ENCODE peak calls at places on chromosomes 11 and 22, in five cellular contexts. One of them, this sample, is unnamed.

GRCh38 chr22:41725510-41726110 is 26.3 kb downstream of the MEI1 start:
- DNase-seq in sigmoid colon: no peak
- DNase-seq in tibial artery: no peak
- DNase-seq in mammary epithelial cell: no peak
- DNase-seq in naive thymus-derived CD4-positive, alpha-beta T cell: no peak
- DNase-seq in this sample: no peak

GRCh38 chr22:32326647-32327046 is 31.0 kb upstream of the RFPL3 start:
- DNase-seq in sigmoid colon: no peak
- DNase-seq in tibial artery: no peak
- DNase-seq in mammary epithelial cell: no peak
- DNase-seq in naive thymus-derived CD4-positive, alpha-beta T cell: no peak
- DNase-seq in this sample: no peak

GRCh38 chr22:23556026-23556620 is 24.0 kb downstream of the IGLL1 start:
- DNase-seq in sigmoid colon: peak; percentile 47
- DNase-seq in tibial artery: no peak
- DNase-seq in mammary epithelial cell: no peak
- DNase-seq in naive thymus-derived CD4-positive, alpha-beta T cell: no peak
- DNase-seq in this sample: peak; percentile 25

GRCh38 chr11:16381177-16381576 is 24.8 kb upstream of the SOX6 start:
- DNase-seq in sigmoid colon: no peak
- DNase-seq in tibial artery: no peak
- DNase-seq in mammary epithelial cell: no peak
- DNase-seq in naive thymus-derived CD4-positive, alpha-beta T cell: no peak
- DNase-seq in this sample: no peak

GRCh38 chr22:43889366-43890253 is 2.2 kb downstream of the PNPLA5 start:
- DNase-seq in sigmoid colon: peak; percentile 39
- DNase-seq in tibial artery: no peak
- DNase-seq in mammary epithelial cell: peak; percentile 21
- DNase-seq in naive thymus-derived CD4-positive, alpha-beta T cell: no peak
- DNase-seq in this sample: no peak

GRCh38 chr11:78299000-78299712 is 110.4 kb downstream of the USP35 start:
- DNase-seq in sigmoid colon: no peak
- DNase-seq in tibial artery: no peak
- DNase-seq in mammary epithelial cell: no peak
- DNase-seq in naive thymus-derived CD4-positive, alpha-beta T cell: no peak
- DNase-seq in this sample: no peak

GRCh38 chr11:43853766-43854165 is 26.9 kb upstream of the ALKBH3 start:
- DNase-seq in sigmoid colon: no peak
- DNase-seq in tibial artery: no peak
- DNase-seq in mammary epithelial cell: peak; percentile 76
- DNase-seq in naive thymus-derived CD4-positive, alpha-beta T cell: no peak
- DNase-seq in this sample: no peak

GRCh38 chr11:16987205-16987568 is 27.0 kb downstream of the PLEKHA7 start:
- DNase-seq in sigmoid colon: no peak
- DNase-seq in tibial artery: no peak
- DNase-seq in mammary epithelial cell: no peak
- DNase-seq in naive thymus-derived CD4-positive, alpha-beta T cell: no peak
- DNase-seq in this sample: no peak

GRCh38 chr11:118438314-118438931 is 2.1 kb downstream of the KMT2A start:
- DNase-seq in sigmoid colon: peak; percentile 72
- DNase-seq in tibial artery: peak; percentile 76
- DNase-seq in mammary epithelial cell: peak; percentile 70
- DNase-seq in naive thymus-derived CD4-positive, alpha-beta T cell: peak; percentile 44
- DNase-seq in this sample: no peak

GRCh38 chr11:18368236-18368635 is 26.1 kb upstream of the LDHA start:
- DNase-seq in sigmoid colon: no peak
- DNase-seq in tibial artery: no peak
- DNase-seq in mammary epithelial cell: peak; percentile 58
- DNase-seq in naive thymus-derived CD4-positive, alpha-beta T cell: no peak
- DNase-seq in this sample: no peak

GRCh38 chr11:34798985-34799384 is 117.2 kb downstream of the APIP start:
- DNase-seq in sigmoid colon: no peak
- DNase-seq in tibial artery: no peak
- DNase-seq in mammary epithelial cell: no peak
- DNase-seq in naive thymus-derived CD4-positive, alpha-beta T cell: no peak
- DNase-seq in this sample: no peak

GRCh38 chr11:108239076-108239475 is 16.2 kb downstream of the ATM start:
- DNase-seq in sigmoid colon: no peak
- DNase-seq in tibial artery: no peak
- DNase-seq in mammary epithelial cell: no peak
- DNase-seq in naive thymus-derived CD4-positive, alpha-beta T cell: no peak
- DNase-seq in this sample: no peak

GRCh38 chr11:61362542-61362875 is 335 bp downstream of the TMEM138 start:
- DNase-seq in sigmoid colon: no peak
- DNase-seq in tibial artery: no peak
- DNase-seq in mammary epithelial cell: no peak
- DNase-seq in naive thymus-derived CD4-positive, alpha-beta T cell: no peak
- DNase-seq in this sample: no peak

GRCh38 chr11:101346591-101346990 is 217.0 kb upstream of the PGR start:
- DNase-seq in sigmoid colon: no peak
- DNase-seq in tibial artery: no peak
- DNase-seq in mammary epithelial cell: peak; percentile 20
- DNase-seq in naive thymus-derived CD4-positive, alpha-beta T cell: no peak
- DNase-seq in this sample: no peak

GRCh38 chr11:134027671-134028070 is 41.2 kb upstream of the JAM3 start:
- DNase-seq in sigmoid colon: no peak
- DNase-seq in tibial artery: no peak
- DNase-seq in mammary epithelial cell: no peak
- DNase-seq in naive thymus-derived CD4-positive, alpha-beta T cell: no peak
- DNase-seq in this sample: no peak

GRCh38 chr11:73230931-73231330 is 12.8 kb downstream of the P2RY2 start:
- DNase-seq in sigmoid colon: peak; percentile 43
- DNase-seq in tibial artery: no peak
- DNase-seq in mammary epithelial cell: no peak
- DNase-seq in naive thymus-derived CD4-positive, alpha-beta T cell: no peak
- DNase-seq in this sample: peak; percentile 29

GRCh38 chr22:30694171-30694637 is 470 bp upstream of the OSBP2 start:
- DNase-seq in sigmoid colon: peak; percentile 74
- DNase-seq in tibial artery: no peak
- DNase-seq in mammary epithelial cell: peak; percentile 21
- DNase-seq in naive thymus-derived CD4-positive, alpha-beta T cell: peak; percentile 62
- DNase-seq in this sample: peak; percentile 72

GRCh38 chr11:122007611-122008071 is 108.4 kb downstream of the BLID start:
- DNase-seq in sigmoid colon: peak; percentile 79
- DNase-seq in tibial artery: peak; percentile 54
- DNase-seq in mammary epithelial cell: no peak
- DNase-seq in naive thymus-derived CD4-positive, alpha-beta T cell: no peak
- DNase-seq in this sample: no peak

GRCh38 chr11:36333897-36334296 is 37.8 kb downstream of the PRR5L start:
- DNase-seq in sigmoid colon: no peak
- DNase-seq in tibial artery: no peak
- DNase-seq in mammary epithelial cell: peak; percentile 33
- DNase-seq in naive thymus-derived CD4-positive, alpha-beta T cell: no peak
- DNase-seq in this sample: no peak

GRCh38 chr11:134358853-134359490 is 27.2 kb downstream of the GLB1L2 start:
- DNase-seq in sigmoid colon: peak; percentile 51
- DNase-seq in tibial artery: no peak
- DNase-seq in mammary epithelial cell: no peak
- DNase-seq in naive thymus-derived CD4-positive, alpha-beta T cell: no peak
- DNase-seq in this sample: no peak

GRCh38 chr11:101436511-101437142 is 147.2 kb downstream of the TRPC6 start:
- DNase-seq in sigmoid colon: no peak
- DNase-seq in tibial artery: no peak
- DNase-seq in mammary epithelial cell: peak; percentile 14
- DNase-seq in naive thymus-derived CD4-positive, alpha-beta T cell: no peak
- DNase-seq in this sample: no peak

GRCh38 chr11:284081-285020 is 4.6 kb upstream of the PGGHG start:
- DNase-seq in sigmoid colon: peak; percentile 57
- DNase-seq in tibial artery: no peak
- DNase-seq in mammary epithelial cell: no peak
- DNase-seq in naive thymus-derived CD4-positive, alpha-beta T cell: peak; percentile 20
- DNase-seq in this sample: no peak

GRCh38 chr22:46062971-46063631 is 86.1 kb upstream of the WNT7B start:
- DNase-seq in sigmoid colon: peak; percentile 57
- DNase-seq in tibial artery: peak; percentile 20
- DNase-seq in mammary epithelial cell: peak; percentile 47
- DNase-seq in naive thymus-derived CD4-positive, alpha-beta T cell: no peak
- DNase-seq in this sample: peak; percentile 12

GRCh38 chr22:19598054-19598855 is 74.0 kb upstream of the CLDN5 start:
- DNase-seq in sigmoid colon: no peak
- DNase-seq in tibial artery: no peak
- DNase-seq in mammary epithelial cell: peak; percentile 55
- DNase-seq in naive thymus-derived CD4-positive, alpha-beta T cell: no peak
- DNase-seq in this sample: peak; percentile 87

GRCh38 chr11:48169706-48170105 is 46.9 kb upstream of the OR4B1 start:
- DNase-seq in sigmoid colon: no peak
- DNase-seq in tibial artery: no peak
- DNase-seq in mammary epithelial cell: no peak
- DNase-seq in naive thymus-derived CD4-positive, alpha-beta T cell: no peak
- DNase-seq in this sample: no peak

GRCh38 chr22:46849951-46850350 is 87.5 kb downstream of the TBC1D22A start:
- DNase-seq in sigmoid colon: no peak
- DNase-seq in tibial artery: no peak
- DNase-seq in mammary epithelial cell: no peak
- DNase-seq in naive thymus-derived CD4-positive, alpha-beta T cell: no peak
- DNase-seq in this sample: no peak

GRCh38 chr11:120400564-120401364 is 64.6 kb downstream of the ARHGEF12 start:
- DNase-seq in sigmoid colon: no peak
- DNase-seq in tibial artery: peak; percentile 37
- DNase-seq in mammary epithelial cell: peak; percentile 97
- DNase-seq in naive thymus-derived CD4-positive, alpha-beta T cell: no peak
- DNase-seq in this sample: no peak

GRCh38 chr11:16000065-16000464 is 356.3 kb downstream of the SOX6 start:
- DNase-seq in sigmoid colon: no peak
- DNase-seq in tibial artery: no peak
- DNase-seq in mammary epithelial cell: peak; percentile 51
- DNase-seq in naive thymus-derived CD4-positive, alpha-beta T cell: no peak
- DNase-seq in this sample: no peak

GRCh38 chr11:34773826-34774225 is 142.4 kb downstream of the APIP start:
- DNase-seq in sigmoid colon: no peak
- DNase-seq in tibial artery: no peak
- DNase-seq in mammary epithelial cell: no peak
- DNase-seq in naive thymus-derived CD4-positive, alpha-beta T cell: no peak
- DNase-seq in this sample: no peak

GRCh38 chr11:1029051-1029450 is 7.5 kb downstream of the MUC6 start:
- DNase-seq in sigmoid colon: no peak
- DNase-seq in tibial artery: no peak
- DNase-seq in mammary epithelial cell: no peak
- DNase-seq in naive thymus-derived CD4-positive, alpha-beta T cell: no peak
- DNase-seq in this sample: no peak

GRCh38 chr11:112902411-112903011 is 58.7 kb upstream of the NCAM1 start:
- DNase-seq in sigmoid colon: no peak
- DNase-seq in tibial artery: no peak
- DNase-seq in mammary epithelial cell: no peak
- DNase-seq in naive thymus-derived CD4-positive, alpha-beta T cell: no peak
- DNase-seq in this sample: no peak

GRCh38 chr22:31098633-31099110 is 8.7 kb downstream of the SELENOM start:
- DNase-seq in sigmoid colon: peak; percentile 92
- DNase-seq in tibial artery: no peak
- DNase-seq in mammary epithelial cell: no peak
- DNase-seq in naive thymus-derived CD4-positive, alpha-beta T cell: no peak
- DNase-seq in this sample: no peak

GRCh38 chr11:7449196-7449840 is 36.0 kb upstream of the OLFML1 start:
- DNase-seq in sigmoid colon: no peak
- DNase-seq in tibial artery: no peak
- DNase-seq in mammary epithelial cell: no peak
- DNase-seq in naive thymus-derived CD4-positive, alpha-beta T cell: no peak
- DNase-seq in this sample: no peak

GRCh38 chr22:37633693-37634504 is 5.6 kb upstream of the SH3BP1 start:
- DNase-seq in sigmoid colon: peak; percentile 95
- DNase-seq in tibial artery: peak; percentile 84
- DNase-seq in mammary epithelial cell: no peak
- DNase-seq in naive thymus-derived CD4-positive, alpha-beta T cell: peak; percentile 68
- DNase-seq in this sample: peak; percentile 88
- H3K4me3 ChIP-seq in sigmoid colon: peak overlapping the region; percentile 20
- H3K4me3 ChIP-seq in tibial artery: peak overlapping the region; percentile 34
- H3K4me3 ChIP-seq in mammary epithelial cell: no peak overlapping the region
- H3K4me3 ChIP-seq in naive thymus-derived CD4-positive, alpha-beta T cell: peak overlapping the region; percentile 53
- H3K4me3 ChIP-seq in this sample: no peak overlapping the region

DNA sequence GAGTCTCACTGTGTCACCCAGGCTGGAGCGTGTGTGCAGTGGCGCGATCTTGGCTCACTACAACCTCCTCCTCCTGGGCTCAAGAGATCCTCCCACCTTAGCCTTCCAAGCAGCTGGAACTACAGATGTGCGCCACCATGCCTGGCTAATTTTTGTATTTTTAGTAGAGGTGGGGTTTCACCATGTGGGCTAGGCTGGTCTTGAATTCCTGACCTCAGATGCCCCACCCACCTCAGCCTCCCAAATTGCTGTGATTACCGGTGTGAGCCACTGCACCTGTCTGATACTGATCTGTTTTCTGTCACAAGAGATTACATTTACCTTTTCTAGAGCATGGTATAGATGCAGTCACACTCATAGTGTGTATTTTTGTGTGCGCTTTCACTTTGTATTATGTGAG is 11.6 kb downstream of the ATG13 start:
- DNase-seq in sigmoid colon: no peak
- DNase-seq in tibial artery: no peak
- DNase-seq in mammary epithelial cell: no peak
- DNase-seq in naive thymus-derived CD4-positive, alpha-beta T cell: no peak
- DNase-seq in this sample: no peak
- H3K36me3 ChIP-seq in sigmoid colon: no peaks in the 10 kb centered on the region
- H3K36me3 ChIP-seq in tibial artery: peaks cover 82% of the 10 kb centered on the region
- H3K36me3 ChIP-seq in mammary epithelial cell: peaks cover 5% of the 10 kb centered on the region
- H3K36me3 ChIP-seq in naive thymus-derived CD4-positive, alpha-beta T cell: peaks cover 58% of the 10 kb centered on the region
- H3K36me3 ChIP-seq in this sample: peaks cover 6% of the 10 kb centered on the region

DNA sequence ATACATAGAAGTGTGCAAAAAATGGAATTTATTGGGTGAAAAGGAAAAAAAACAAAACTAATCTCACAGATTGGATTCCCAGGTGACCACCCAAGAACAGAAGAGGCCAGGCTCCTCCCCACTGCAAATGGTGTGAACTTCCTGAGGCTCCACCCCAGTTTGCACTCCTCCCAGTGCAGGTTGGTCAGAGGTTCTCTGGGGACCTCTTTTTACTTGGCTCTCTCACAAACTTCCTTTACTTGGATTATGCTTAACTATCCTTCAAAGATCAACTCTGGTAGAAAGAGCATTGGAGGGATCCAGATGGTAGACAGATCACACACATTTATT is 138.9 kb upstream of the CCDC90B start:
- DNase-seq in sigmoid colon: no peak
- DNase-seq in tibial artery: no peak
- DNase-seq in mammary epithelial cell: no peak
- DNase-seq in naive thymus-derived CD4-positive, alpha-beta T cell: no peak
- DNase-seq in this sample: no peak
- H3K27ac ChIP-seq in sigmoid colon: no peak overlapping the region
- H3K27ac ChIP-seq in tibial artery: no peak overlapping the region
- H3K27ac ChIP-seq in mammary epithelial cell: no peak overlapping the region
- H3K27ac ChIP-seq in naive thymus-derived CD4-positive, alpha-beta T cell: no peak overlapping the region
- H3K27ac ChIP-seq in this sample: no peak overlapping the region

GRCh38 chr11:69297926-69298777 is 4.2 kb downstream of the MYEOV start:
- DNase-seq in sigmoid colon: peak; percentile 83
- DNase-seq in tibial artery: peak; percentile 88
- DNase-seq in mammary epithelial cell: peak; percentile 91
- DNase-seq in naive thymus-derived CD4-positive, alpha-beta T cell: peak; percentile 34
- DNase-seq in this sample: peak; percentile 78

GRCh38 chr11:69297225-69297925 is 3.4 kb downstream of the MYEOV start:
- DNase-seq in sigmoid colon: peak; percentile 93
- DNase-seq in tibial artery: peak; percentile 95
- DNase-seq in mammary epithelial cell: peak; percentile 99
- DNase-seq in naive thymus-derived CD4-positive, alpha-beta T cell: peak; percentile 86
- DNase-seq in this sample: peak; percentile 81

GRCh38 chr11:69299572-69299971 is 5.6 kb downstream of the MYEOV start:
- DNase-seq in sigmoid colon: no peak
- DNase-seq in tibial artery: no peak
- DNase-seq in mammary epithelial cell: no peak
- DNase-seq in naive thymus-derived CD4-positive, alpha-beta T cell: no peak
- DNase-seq in this sample: no peak

GRCh38 chr11:69300124-69301032 is 6.4 kb downstream of the MYEOV start:
- DNase-seq in sigmoid colon: no peak
- DNase-seq in tibial artery: no peak
- DNase-seq in mammary epithelial cell: peak; percentile 52
- DNase-seq in naive thymus-derived CD4-positive, alpha-beta T cell: no peak
- DNase-seq in this sample: no peak

GRCh38 chr11:69298778-69299461 is 5.0 kb downstream of the MYEOV start:
- DNase-seq in sigmoid colon: no peak
- DNase-seq in tibial artery: no peak
- DNase-seq in mammary epithelial cell: no peak
- DNase-seq in naive thymus-derived CD4-positive, alpha-beta T cell: no peak
- DNase-seq in this sample: no peak
- H3K4me3 ChIP-seq in sigmoid colon: no peak overlapping the region
- H3K4me3 ChIP-seq in tibial artery: peak overlapping the region; percentile 5
- H3K4me3 ChIP-seq in mammary epithelial cell: no peak overlapping the region
- H3K4me3 ChIP-seq in naive thymus-derived CD4-positive, alpha-beta T cell: no peak overlapping the region
- H3K4me3 ChIP-seq in this sample: no peak overlapping the region

This sample was measured in right lobe of liver.